ENCODE peak calls at places on chromosomes 11 and 22, in five cellular contexts. Q, B, N, I and C are unnamed samples.

GRCh38 chr11:33624082-33624481 is 76.5 kb downstream of the C11orf91 start:
- DNase-seq in Q (no peak), B (no peak), N (no peak), I (no peak), C (peak)

GRCh38 chr11:73958521-73959141 is 7.8 kb downstream of the DNAJB13 start:
- DNase-seq in Q (no peak), B (no peak), N (no peak), I (no peak), C (no peak)

GRCh38 chr11:121889931-121890330 is 226.1 kb downstream of the BLID start:
- DNase-seq in Q (no peak), B (peak), N (no peak), I (no peak), C (peak)

GRCh38 chr11:112613051-112613972 is 347.9 kb upstream of the NCAM1 start:
- DNase-seq in Q (no peak), B (peak), N (peak), I (no peak), C (no peak)

GRCh38 chr11:130514316-130514715 is 65.9 kb downstream of the ADAMTS15 start:
- DNase-seq in Q (no peak), B (peak), N (no peak), I (no peak), C (peak)

GRCh38 chr11:19290356-19290755 is 49.6 kb upstream of the E2F8 start:
- DNase-seq in Q (no peak), B (peak), N (no peak), I (no peak), C (no peak)

GRCh38 chr11:128415539-128415938 is 171.8 kb downstream of the ETS1 start:
- DNase-seq in Q (no peak), B (no peak), N (no peak), I (no peak), C (no peak)

GRCh38 chr11:11622772-11623531 is 1.1 kb upstream of the GALNT18 start:
- DNase-seq in Q (no peak), B (no peak), N (no peak), I (no peak), C (no peak)

GRCh38 chr22:33109532-33110148 is 51.5 kb upstream of the SYN3 start:
- DNase-seq in Q (no peak), B (no peak), N (no peak), I (no peak), C (no peak)

GRCh38 chr11:101915811-101916291 is 471 bp downstream of the ANGPTL5 start:
- DNase-seq in Q (no peak), B (peak), N (no peak), I (no peak), C (peak)

GRCh38 chr11:119461250-119461963 is 38.4 kb upstream of the THY1 start:
- DNase-seq in Q (no peak), B (peak), N (no peak), I (no peak), C (peak)

GRCh38 chr22:35938226-35938625 is 90.4 kb downstream of the RBFOX2 start:
- DNase-seq in Q (no peak), B (peak), N (no peak), I (no peak), C (peak)

GRCh38 chr22:48371391-48371790 is 1456.3 kb downstream of the BRD1 start:
- DNase-seq in Q (no peak), B (no peak), N (no peak), I (no peak), C (no peak)

GRCh38 chr22:22088658-22089458 is 106.3 kb upstream of the TOP3B start:
- DNase-seq in Q (no peak), B (no peak), N (no peak), I (no peak), C (no peak)